ENCODE peak calls at places on chromosomes 12 and 14, in nine cellular contexts. Q is IMR-90, B is breast epithelium, A is neural progenitor cell, V is SK-N-SH, K is fibroblast of lung, Z is foreskin keratinocyte, T is PC-3, O is body of pancreas. N is an unnamed sample.

GRCh38 chr14:32043624-32044023 is 33.5 kb upstream of the ARHGAP5 start:
- DNase-seq in Q (no peak), B (no peak), A (no peak), V (no peak), K (no peak), Z (no peak), T (no peak), O (no peak), N (no peak)

GRCh38 chr12:56010112-56010570 is 10.7 kb upstream of the IKZF4 start:
- DNase-seq in Q (no peak), B (no peak), A (no peak), V (no peak), K (no peak), Z (no peak), T (no peak), O (no peak), N (no peak)

GRCh38 chr14:50906326-50906725 is 34.5 kb downstream of the ABHD12B start:
- DNase-seq in Q (no peak), B (no peak), A (no peak), V (no peak), K (no peak), Z (no peak), T (no peak), O (no peak), N (no peak)

GRCh38 chr12:5967645-5968415 is 22.8 kb upstream of the ANO2 start:
- DNase-seq in Q (no peak), B (no peak), A (no peak), V (no peak), K (no peak), Z (no peak), T (no peak), O (no peak), N (no peak)

GRCh38 chr14:26113930-26114329 is 483.9 kb downstream of the NOVA1 start:
- DNase-seq in Q (no peak), B (no peak), A (no peak), V (no peak), K (no peak), Z (no peak), T (no peak), O (no peak), N (no peak)

GRCh38 chr12:7512528-7512927 is 9.0 kb upstream of the CD163 start:
- DNase-seq in Q (peak), B (no peak), A (no peak), V (no peak), K (peak), Z (peak), T (peak), O (peak), N (no peak)

GRCh38 chr14:56808314-56809201 is 1.7 kb downstream of the OTX2 start:
- DNase-seq in Q (no peak), B (no peak), A (peak), V (no peak), K (no peak), Z (no peak), T (no peak), O (no peak), N (no peak)

GRCh38 chr14:61928300-61928699 is 166.1 kb downstream of the SNAPC1 start:
- DNase-seq in Q (no peak), B (no peak), A (no peak), V (no peak), K (no peak), Z (peak), T (peak), O (no peak), N (no peak)

GRCh38 chr12:65827827-65828231 is 3.5 kb downstream of the HMGA2 start:
- DNase-seq in Q (no peak), B (no peak), A (peak), V (no peak), K (peak), Z (no peak), T (peak), O (no peak), N (no peak)

GRCh38 chr14:54589076-54589475 is 22.1 kb downstream of the SAMD4A start:
- DNase-seq in Q (peak), B (no peak), A (no peak), V (no peak), K (no peak), Z (peak), T (peak), O (no peak), N (peak)

GRCh38 chr12:2052861-2053674 is at the start of gene CACNA1C:
- DNase-seq in Q (peak), B (no peak), A (peak), V (peak), K (peak), Z (peak), T (no peak), O (no peak), N (peak)

GRCh38 chr12:96091833-96092232 is 56.4 kb upstream of the LTA4H start:
- DNase-seq in Q (no peak), B (no peak), A (no peak), V (no peak), K (no peak), Z (peak), T (peak), O (no peak), N (peak)

GRCh38 chr12:19988457-19988856 is 379.9 kb upstream of the PDE3A start:
- DNase-seq in Q (no peak), B (no peak), A (peak), V (no peak), K (no peak), Z (no peak), T (no peak), O (no peak), N (no peak)

GRCh38 chr12:14362347-14362746 is 3.1 kb upstream of the ATF7IP start:
- DNase-seq in Q (no peak), B (no peak), A (no peak), V (no peak), K (no peak), Z (no peak), T (no peak), O (no peak), N (no peak)

GRCh38 chr12:95412826-95413311 is 61.1 kb upstream of the METAP2 start:
- DNase-seq in Q (peak), B (no peak), A (no peak), V (no peak), K (peak), Z (peak), T (peak), O (no peak), N (peak)

GRCh38 chr12:229441-230191 is 15.7 kb upstream of the SLC6A12 start:
- DNase-seq in Q (no peak), B (peak), A (peak), V (no peak), K (no peak), Z (no peak), T (no peak), O (no peak), N (no peak)

GRCh38 chr12:49195734-49196133 is 6.9 kb upstream of the TUBA1A start:
- DNase-seq in Q (no peak), B (no peak), A (no peak), V (no peak), K (no peak), Z (no peak), T (no peak), O (no peak), N (no peak)

GRCh38 chr12:75623631-75624118 is 112.3 kb upstream of the KRR1 start:
- DNase-seq in Q (peak), B (no peak), A (no peak), V (peak), K (peak), Z (peak), T (peak), O (no peak), N (peak)

GRCh38 chr12:127675936-127676335 is 591.0 kb upstream of the TMEM132C start:
- DNase-seq in Q (no peak), B (no peak), A (no peak), V (no peak), K (no peak), Z (no peak), T (peak), O (no peak), N (no peak)

GRCh38 chr12:19546611-19547162 is 107.4 kb downstream of the AEBP2 start:
- DNase-seq in Q (peak), B (no peak), A (no peak), V (no peak), K (peak), Z (peak), T (no peak), O (no peak), N (peak)

GRCh38 chr12:51269174-51270066 is 795 bp downstream of the SMAGP start:
- DNase-seq in Q (no peak), B (no peak), A (peak), V (peak), K (peak), Z (peak), T (peak), O (peak), N (peak)

GRCh38 chr14:95496690-95497241 is 19.7 kb downstream of the SYNE3 start:
- DNase-seq in Q (peak), B (no peak), A (no peak), V (no peak), K (peak), Z (no peak), T (no peak), O (no peak), N (no peak)

GRCh38 chr12:124545508-124546418 is 21.6 kb downstream of the NCOR2 start:
- DNase-seq in Q (peak), B (no peak), A (no peak), V (no peak), K (no peak), Z (no peak), T (no peak), O (no peak), N (no peak)

GRCh38 chr12:68067762-68068376 is 78.6 kb downstream of the IFNG-AS1 start:
- DNase-seq in Q (no peak), B (no peak), A (no peak), V (no peak), K (no peak), Z (no peak), T (peak), O (no peak), N (no peak)

GRCh38 chr12:96190403-96191170 is 3.6 kb upstream of the ELK3 start:
- DNase-seq in Q (peak), B (no peak), A (no peak), V (no peak), K (no peak), Z (peak), T (peak), O (no peak), N (no peak)

GRCh38 chr14:57657487-57657886 is 163.8 kb upstream of the CCDC198 start:
- DNase-seq in Q (peak), B (no peak), A (no peak), V (no peak), K (peak), Z (peak), T (peak), O (no peak), N (peak)

GRCh38 chr14:75306917-75307699 is 28.5 kb downstream of the FOS start:
- DNase-seq in Q (peak), B (no peak), A (peak), V (peak), K (no peak), Z (no peak), T (peak), O (no peak), N (no peak)

GRCh38 chr14:52055215-52055614 is 13.6 kb downstream of the NID2 start:
- DNase-seq in Q (peak), B (no peak), A (no peak), V (no peak), K (peak), Z (no peak), T (peak), O (no peak), N (no peak)

GRCh38 chr14:50060871-50061663 is 55.3 kb downstream of the VCPKMT start:
- DNase-seq in Q (peak), B (no peak), A (no peak), V (peak), K (peak), Z (peak), T (peak), O (no peak), N (peak)

GRCh38 chr14:69816216-69816615 is 19.2 kb upstream of the SLC10A1 start:
- DNase-seq in Q (no peak), B (no peak), A (no peak), V (no peak), K (no peak), Z (no peak), T (no peak), O (no peak), N (no peak)

GRCh38 chr12:52581481-52581880 is 7.8 kb upstream of the KRT74 start:
- DNase-seq in Q (peak), B (no peak), A (no peak), V (no peak), K (no peak), Z (peak), T (peak), O (no peak), N (peak)

GRCh38 chr14:90518075-90518940 is 121.5 kb downstream of the CALM1 start:
- DNase-seq in Q (no peak), B (no peak), A (no peak), V (no peak), K (no peak), Z (no peak), T (no peak), O (no peak), N (no peak)

DNA sequence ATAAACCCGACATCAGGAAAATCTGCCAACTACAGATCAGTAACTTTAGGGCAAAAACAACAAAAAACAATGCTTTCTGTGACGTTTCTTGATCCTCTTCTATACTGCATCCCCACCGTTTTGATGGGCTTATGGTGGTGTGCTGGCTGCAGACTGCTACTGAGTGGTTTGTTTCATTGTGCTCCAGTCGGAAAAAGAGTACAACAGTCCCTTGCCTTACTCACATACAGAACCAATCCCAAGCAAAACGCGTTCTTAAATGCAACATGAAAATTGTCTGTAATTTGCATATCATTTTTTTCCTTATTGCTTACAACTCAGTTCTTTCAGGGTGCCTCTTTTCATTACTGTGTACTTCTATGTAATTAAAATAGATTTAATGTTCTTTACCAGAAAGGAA is 2.3 kb downstream of the ETV6 start:
- DNase-seq in Q (peak), B (no peak), A (no peak), V (no peak), K (peak), Z (no peak), T (peak), O (no peak), N (no peak)
- H3K27ac ChIP-seq in Q (peak), B (peak), A (no peak), V (peak), K (peak), Z (no peak), T (no peak), O (no peak), N (no peak)

DNA sequence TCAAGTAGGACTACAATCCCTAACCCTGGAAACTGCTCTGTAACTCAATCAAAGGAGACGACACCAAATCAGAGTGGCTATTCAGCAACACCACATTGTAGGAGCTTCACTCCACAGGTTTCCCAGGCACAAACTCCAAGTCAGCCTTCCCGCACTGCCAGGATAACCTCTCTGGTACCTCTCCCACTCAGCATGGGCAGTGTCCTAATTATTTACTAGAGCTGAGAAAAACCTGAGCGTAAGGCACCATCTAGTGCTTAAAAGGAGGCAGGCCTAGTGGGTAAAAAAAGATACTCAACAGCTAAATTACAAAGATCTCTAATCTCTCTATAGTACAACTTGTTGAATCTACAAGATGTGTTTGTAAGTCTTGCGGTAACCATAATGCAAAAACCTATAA is 36.1 kb downstream of the PARP11 start:
- DNase-seq in Q (no peak), B (no peak), A (peak), V (no peak), K (no peak), Z (no peak), T (no peak), O (no peak), N (no peak)
- TF ChIP-seq CTCF in Q (no peak), B (no peak), A (peak), V (no peak), K (no peak), Z (peak), T (no peak), O (no peak), N (no peak)

DNA sequence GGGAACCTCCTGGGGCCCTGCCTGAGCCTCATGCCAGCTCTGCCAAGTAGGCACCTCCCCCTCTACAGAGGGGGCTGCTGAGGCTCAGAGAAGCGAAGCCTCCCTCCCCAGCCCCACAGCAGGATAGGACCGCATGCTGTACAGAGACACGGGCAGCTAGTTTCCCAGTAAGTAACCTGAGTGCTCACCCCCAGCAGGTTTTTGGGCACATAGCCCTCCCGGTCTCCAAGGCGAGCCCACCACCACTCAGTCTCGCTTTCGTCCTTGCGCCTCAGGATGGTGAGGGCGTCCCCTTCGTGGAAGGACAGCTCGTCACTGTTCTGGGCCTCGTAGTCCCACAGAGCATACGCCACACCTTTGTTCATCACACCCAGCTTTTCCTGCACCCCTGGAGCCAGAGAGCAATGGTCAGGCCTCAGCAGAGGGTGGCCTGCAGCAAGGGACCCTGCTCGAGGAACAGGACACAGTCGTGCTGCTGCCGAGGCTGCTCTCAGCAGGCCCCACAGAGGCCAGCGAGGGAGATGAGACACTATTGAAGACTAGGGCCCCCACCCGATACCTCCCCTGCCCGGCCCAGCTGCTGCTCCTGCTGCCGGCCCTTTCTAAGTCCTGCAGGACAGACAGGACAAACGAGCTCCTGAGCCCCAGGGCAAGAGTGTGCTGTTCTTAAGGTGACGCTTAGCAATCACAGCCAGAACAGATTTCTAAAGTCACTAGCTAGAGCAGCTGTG is 20.4 kb downstream of the ZFYVE21 start:
- DNase-seq in Q (no peak), B (peak), A (no peak), V (no peak), K (no peak), Z (no peak), T (peak), O (peak), N (no peak)
- H3K27ac ChIP-seq in Q (no peak), B (peak), A (no peak), V (no peak), K (no peak), Z (no peak), T (no peak), O (no peak), N (peak)

DNA sequence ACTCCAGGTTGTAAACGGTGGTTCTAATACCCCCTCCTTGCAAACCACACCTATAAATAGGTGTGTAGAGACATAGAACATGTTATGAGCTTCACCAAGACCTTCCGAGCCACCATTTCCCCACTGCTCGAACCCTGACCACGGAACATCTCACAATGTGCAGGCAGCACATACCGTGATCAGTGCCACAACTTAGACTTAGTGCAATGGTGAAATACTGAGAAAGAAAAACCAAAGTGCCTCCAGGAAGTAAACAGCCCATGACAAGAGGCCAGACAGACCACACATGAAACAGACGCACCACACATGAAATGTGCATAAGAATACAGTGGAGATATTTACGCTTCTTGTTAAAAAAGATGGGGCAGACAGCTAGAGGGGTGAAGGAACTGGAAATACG is 166.9 kb upstream of the CCND2 start:
- DNase-seq in Q (no peak), B (no peak), A (no peak), V (no peak), K (no peak), Z (no peak), T (no peak), O (no peak), N (no peak)
- TF ChIP-seq CTCF in Q (no peak), B (no peak), A (no peak), V (no peak), K (no peak), Z (no peak), T (no peak), O (no peak), N (no peak)

GRCh38 chr14:28762949-28763313 is 3.7 kb upstream of the FOXG1 start:
- DNase-seq in Q (no peak), B (no peak), A (peak), V (no peak), K (no peak), Z (no peak), T (no peak), O (no peak), N (no peak)
- H3K27ac ChIP-seq in Q (no peak), B (no peak), A (no peak), V (no peak), K (no peak), Z (no peak), T (no peak), O (no peak), N (no peak)

GRCh38 chr12:12813120-12814101 is at the start of gene DDX47:
- DNase-seq in Q (peak), B (peak), A (peak), V (peak), K (peak), Z (peak), T (peak), O (peak), N (peak)

GRCh38 chr12:12810507-12811143 is 2.5 kb upstream of the DDX47 start:
- DNase-seq in Q (no peak), B (no peak), A (no peak), V (no peak), K (no peak), Z (no peak), T (peak), O (no peak), N (no peak)

GRCh38 chr12:12811343-12811742 is 1.8 kb upstream of the DDX47 start:
- DNase-seq in Q (no peak), B (no peak), A (no peak), V (no peak), K (no peak), Z (no peak), T (no peak), O (no peak), N (no peak)

GRCh38 chr12:12812605-12813119 is 484 bp upstream of the DDX47 start:
- DNase-seq in Q (no peak), B (no peak), A (no peak), V (no peak), K (no peak), Z (no peak), T (no peak), O (peak), N (no peak)

GRCh38 chr12:12812163-12812562 is 983 bp upstream of the DDX47 start:
- DNase-seq in Q (no peak), B (no peak), A (no peak), V (no peak), K (no peak), Z (no peak), T (no peak), O (no peak), N (no peak)
- TF ChIP-seq CTCF in Q (no peak), B (no peak), A (no peak), V (no peak), K (no peak), Z (no peak), T (peak), O (no peak), N (no peak)

GRCh38 chr12:108822458-108823205 is 34.8 kb downstream of the SSH1 start:
- DNase-seq in Q (no peak), B (no peak), A (no peak), V (peak), K (no peak), Z (no peak), T (no peak), O (no peak), N (no peak)

GRCh38 chr12:108826115-108826806 is 31.1 kb downstream of the SSH1 start:
- DNase-seq in Q (peak), B (no peak), A (no peak), V (peak), K (peak), Z (no peak), T (no peak), O (no peak), N (no peak)

GRCh38 chr12:108825205-108825950 is 32.0 kb downstream of the SSH1 start:
- DNase-seq in Q (peak), B (no peak), A (no peak), V (no peak), K (peak), Z (no peak), T (no peak), O (no peak), N (no peak)

GRCh38 chr12:108821407-108822397 is 35.7 kb downstream of the SSH1 start:
- DNase-seq in Q (peak), B (no peak), A (no peak), V (no peak), K (no peak), Z (no peak), T (no peak), O (no peak), N (no peak)

GRCh38 chr12:108823804-108824203 is 33.6 kb downstream of the SSH1 start:
- DNase-seq in Q (no peak), B (no peak), A (no peak), V (no peak), K (no peak), Z (no peak), T (no peak), O (no peak), N (no peak)
- H3K27ac ChIP-seq in Q (peak), B (no peak), A (no peak), V (peak), K (peak), Z (no peak), T (no peak), O (no peak), N (peak)

N was measured in RWPE1.